ENCODE peak calls at places on chromosomes 16 and 17, in six cellular contexts. I, O, A, W, C and Y are unnamed samples.

GRCh38 chr17:82338858-82339633 is 5.5 kb upstream of the SECTM1 start:
- DNase-seq in I (peak; percentile 72), O (peak; percentile 62), A (no peak), W (no peak), C (no peak), Y (no peak)

GRCh38 chr17:5241861-5242671 is 7.4 kb upstream of the SCIMP start:
- DNase-seq in I (no peak), O (no peak), A (no peak), W (no peak), C (no peak), Y (no peak)

GRCh38 chr17:77924757-77925336 is 33.7 kb upstream of the TNRC6C start:
- DNase-seq in I (peak; percentile 7), O (peak; percentile 20), A (no peak), W (no peak), C (no peak), Y (no peak)

GRCh38 chr16:8959921-8960787 is 3.6 kb downstream of the USP7 start:
- DNase-seq in I (no peak), O (no peak), A (no peak), W (no peak), C (no peak), Y (no peak)

GRCh38 chr16:69889295-69889964 is 61.7 kb upstream of the CLEC18A start:
- DNase-seq in I (no peak), O (no peak), A (no peak), W (no peak), C (no peak), Y (no peak)

GRCh38 chr17:65743313-65743665 is 181.8 kb upstream of the AXIN2 start:
- DNase-seq in I (no peak), O (no peak), A (no peak), W (no peak), C (no peak), Y (no peak)

GRCh38 chr17:80361495-80362220 is 53.3 kb upstream of the ENDOV start:
- DNase-seq in I (no peak), O (peak; percentile 34), A (no peak), W (no peak), C (no peak), Y (no peak)

GRCh38 chr16:17224350-17224749 is 246.4 kb downstream of the XYLT1 start:
- DNase-seq in I (no peak), O (no peak), A (no peak), W (no peak), C (no peak), Y (no peak)

GRCh38 chr16:4488486-4488967 is 12.3 kb downstream of the HMOX2 start:
- DNase-seq in I (no peak), O (no peak), A (no peak), W (no peak), C (no peak), Y (no peak)

GRCh38 chr16:67284699-67285646 is 5.6 kb downstream of the PLEKHG4 start:
- DNase-seq in I (no peak), O (peak; percentile 86), A (no peak), W (no peak), C (peak; percentile 24), Y (no peak)

GRCh38 chr16:81123092-81123852 is 27.1 kb upstream of the GCSH start:
- DNase-seq in I (no peak), O (no peak), A (no peak), W (no peak), C (no peak), Y (no peak)

GRCh38 chr16:54285414-54286066 is 1.0 kb downstream of the IRX3 start:
- DNase-seq in I (no peak), O (peak; percentile 45), A (no peak), W (no peak), C (no peak), Y (no peak)

GRCh38 chr17:70127221-70127873 is 42.0 kb upstream of the KCNJ2 start:
- DNase-seq in I (no peak), O (no peak), A (no peak), W (no peak), C (no peak), Y (no peak)

GRCh38 chr17:29711588-29712385 is 89.1 kb upstream of the CORO6 start:
- DNase-seq in I (no peak), O (no peak), A (no peak), W (no peak), C (no peak), Y (no peak)

GRCh38 chr16:3084969-3085670 is 14.0 kb downstream of the ZSCAN10 start:
- DNase-seq in I (no peak), O (no peak), A (no peak), W (no peak), C (no peak), Y (no peak)

GRCh38 chr17:71184716-71185115 is 936.1 kb upstream of the SOX9 start:
- DNase-seq in I (no peak), O (no peak), A (no peak), W (no peak), C (no peak), Y (no peak)

GRCh38 chr16:4384497-4384896 is 12.8 kb downstream of the VASN start:
- DNase-seq in I (no peak), O (no peak), A (no peak), W (no peak), C (no peak), Y (no peak)

GRCh38 chr17:57874434-57875108 is 24.7 kb upstream of the MRPS23 start:
- DNase-seq in I (peak; percentile 94), O (no peak), A (no peak), W (peak; percentile 66), C (peak; percentile 65), Y (no peak)

GRCh38 chr16:89456412-89456811 is 33.9 kb downstream of the ANKRD11 start:
- DNase-seq in I (no peak), O (no peak), A (no peak), W (no peak), C (no peak), Y (no peak)

GRCh38 chr16:67115649-67116048 is 5.9 kb downstream of the PHAF1 start:
- DNase-seq in I (peak; percentile 81), O (no peak), A (no peak), W (no peak), C (no peak), Y (no peak)

GRCh38 chr17:14784997-14785696 is 480.0 kb downstream of the PMP22 start:
- DNase-seq in I (no peak), O (peak; percentile 16), A (peak; percentile 0), W (no peak), C (no peak), Y (no peak)

GRCh38 chr17:15498107-15498506 is 30.7 kb upstream of the CDRT4 start:
- DNase-seq in I (no peak), O (no peak), A (no peak), W (no peak), C (no peak), Y (no peak)

GRCh38 chr17:15909481-15909991 is 35.4 kb upstream of the ADORA2B start:
- DNase-seq in I (peak; percentile 44), O (peak; percentile 29), A (no peak), W (no peak), C (no peak), Y (no peak)

GRCh38 chr16:11698271-11698689 is 30.0 kb downstream of the SNN start:
- DNase-seq in I (peak; percentile 42), O (no peak), A (no peak), W (no peak), C (no peak), Y (no peak)

GRCh38 chr16:1309888-1310831 is 724 bp downstream of the UBE2I start:
- DNase-seq in I (peak; percentile 12), O (peak; percentile 50), A (no peak), W (no peak), C (peak; percentile 73), Y (no peak)

GRCh38 chr17:57909548-57909947 is 45.7 kb downstream of the CUEDC1 start:
- DNase-seq in I (no peak), O (no peak), A (no peak), W (no peak), C (no peak), Y (no peak)

GRCh38 chr16:2524339-2524938 is 4.3 kb downstream of the AMDHD2 start:
- DNase-seq in I (no peak), O (no peak), A (no peak), W (no peak), C (no peak), Y (no peak)

GRCh38 chr17:57723427-57724037 is 21.6 kb downstream of the CCDC182 start:
- DNase-seq in I (no peak), O (no peak), A (no peak), W (no peak), C (no peak), Y (no peak)